ENCODE peak calls at places on chromosomes 2 and 18, in six cellular contexts. E is cardiac fibroblast; D is stimulated activated CD8-positive, alpha-beta memory T cell treated with anti-CD3 and anti-CD28 coated beads, Interleukin-4, amount 100 ng/mL, for 4 hours; A is NCI-H1105; Y is progenitor cell of endocrine pancreas; B is GM10248. W is an unnamed sample.

GRCh38 chr2:85536479-85536878 is 2.5 kb upstream of the MAT2A start:
- DNase-seq in E (peak), D (no peak), A (no peak), Y (no peak), B (no peak), W (no peak)

GRCh38 chr18:35178260-35178659 is 62.6 kb upstream of the ZNF397 start:
- DNase-seq in E (peak), D (no peak), A (no peak), Y (no peak), B (no peak), W (no peak)

GRCh38 chr18:2316686-2317308 is 254.5 kb downstream of the METTL4 start:
- DNase-seq in E (no peak), D (no peak), A (no peak), Y (no peak), B (no peak), W (no peak)

GRCh38 chr2:196515041-196515440 is 124.5 kb upstream of the CCDC150 start:
- DNase-seq in E (no peak), D (no peak), A (peak), Y (no peak), B (no peak), W (no peak)

GRCh38 chr2:102385522-102385921 is 29.9 kb downstream of the IL18R1 start:
- DNase-seq in E (no peak), D (no peak), A (no peak), Y (no peak), B (no peak), W (no peak)

GRCh38 chr2:140892429-140892828 is 1238.4 kb downstream of the LRP1B start:
- DNase-seq in E (no peak), D (no peak), A (no peak), Y (no peak), B (no peak), W (no peak)

GRCh38 chr2:217743980-217744761 is 258.6 kb downstream of the TNS1 start:
- DNase-seq in E (no peak), D (no peak), A (no peak), Y (no peak), B (no peak), W (no peak)

GRCh38 chr2:152743004-152743403 is 24.6 kb downstream of the ARL6IP6 start:
- DNase-seq in E (peak), D (no peak), A (no peak), Y (no peak), B (peak), W (no peak)

GRCh38 chr2:161159829-161160225 is 401 bp upstream of the TANK start:
- DNase-seq in E (no peak), D (no peak), A (no peak), Y (no peak), B (no peak), W (no peak)

W was measured in nucleus accumbens.